ENCODE peak calls at places on chromosomes 3 and 15, in six cellular contexts. S is K562, A is SK-N-SH, D is GM12878, L is HepG2, Z is HCT116. N is an unnamed sample.

GRCh38 chr3:36380171-36381031 is at the start of gene STAC:
- DNase-seq in S (no peak), A (peak), D (no peak), L (no peak), Z (no peak), N (no peak)

GRCh38 chr3:144403040-144403457 is 431.4 kb downstream of the DIPK2A start:
- DNase-seq in S (no peak), A (no peak), D (no peak), L (no peak), Z (no peak), N (no peak)

GRCh38 chr3:53334742-53335141 is 12.6 kb downstream of the DCP1A start:
- DNase-seq in S (no peak), A (no peak), D (no peak), L (no peak), Z (no peak), N (no peak)

GRCh38 chr3:81274671-81275070 is 486.8 kb downstream of the GBE1 start:
- DNase-seq in S (no peak), A (no peak), D (no peak), L (no peak), Z (no peak), N (no peak)

GRCh38 chr3:185225523-185225922 is 28.3 kb downstream of the EHHADH start:
- DNase-seq in S (no peak), A (no peak), D (no peak), L (no peak), Z (no peak), N (no peak)

GRCh38 chr3:43296565-43296964 is 10.2 kb downstream of the SNRK start:
- DNase-seq in S (peak), A (no peak), D (no peak), L (no peak), Z (no peak), N (no peak)

GRCh38 chr3:123039178-123039577 is 11.6 kb upstream of the SEMA5B start:
- DNase-seq in S (no peak), A (no peak), D (no peak), L (no peak), Z (no peak), N (no peak)

GRCh38 chr3:121621491-121621890 is 28.3 kb downstream of the FBXO40 start:
- DNase-seq in S (no peak), A (no peak), D (no peak), L (no peak), Z (no peak), N (no peak)

GRCh38 chr3:52524752-52525661 is 8.7 kb downstream of the NT5DC2 start:
- DNase-seq in S (no peak), A (peak), D (no peak), L (no peak), Z (no peak), N (no peak)

GRCh38 chr3:135077186-135077585 is 282.1 kb downstream of the EPHB1 start:
- DNase-seq in S (no peak), A (no peak), D (no peak), L (no peak), Z (no peak), N (no peak)

GRCh38 chr15:23866832-23867231 is 179.7 kb upstream of the NDN start:
- DNase-seq in S (peak), A (peak), D (no peak), L (peak), Z (no peak), N (no peak)

GRCh38 chr3:17359911-17360310 is 382.5 kb downstream of the TBC1D5 start:
- DNase-seq in S (no peak), A (no peak), D (no peak), L (no peak), Z (no peak), N (no peak)

GRCh38 chr15:101466188-101466587 is 23.3 kb downstream of the PCSK6 start:
- DNase-seq in S (no peak), A (no peak), D (no peak), L (no peak), Z (no peak), N (no peak)

GRCh38 chr3:32376098-32376497 is 15.6 kb upstream of the CMTM7 start:
- DNase-seq in S (no peak), A (no peak), D (no peak), L (no peak), Z (no peak), N (no peak)

GRCh38 chr15:59923508-59923907 is 80.6 kb upstream of the FOXB1 start:
- DNase-seq in S (no peak), A (no peak), D (no peak), L (no peak), Z (no peak), N (no peak)

GRCh38 chr15:101497484-101498034 is 8.1 kb upstream of the PCSK6 start:
- DNase-seq in S (no peak), A (no peak), D (no peak), L (peak), Z (no peak), N (no peak)

GRCh38 chr3:156207802-156208685 is 87.7 kb downstream of the KCNAB1 start:
- DNase-seq in S (no peak), A (no peak), D (no peak), L (no peak), Z (no peak), N (no peak)

GRCh38 chr15:58987036-58987435 is 427 bp upstream of the RNF111 start:
- DNase-seq in S (peak), A (peak), D (no peak), L (peak), Z (no peak), N (no peak)

GRCh38 chr3:194270627-194271458 is 80.3 kb downstream of the CPN2 start:
- DNase-seq in S (no peak), A (peak), D (no peak), L (peak), Z (peak), N (no peak)

GRCh38 chr3:105274958-105275357 is 91.8 kb upstream of the ALCAM start:
- DNase-seq in S (no peak), A (no peak), D (no peak), L (no peak), Z (no peak), N (no peak)

GRCh38 chr15:48643236-48643635 is 2.3 kb downstream of the FBN1 start:
- DNase-seq in S (no peak), A (no peak), D (no peak), L (no peak), Z (no peak), N (no peak)

GRCh38 chr3:72082121-72082715 is 297.3 kb upstream of the PROK2 start:
- DNase-seq in S (no peak), A (no peak), D (peak), L (no peak), Z (no peak), N (no peak)
- H3K4me3 ChIP-seq in S (no peak), A (no peak), D (peak), L (no peak), Z (no peak), N (no peak)

GRCh38 chr15:34679326-34679725 is 75.5 kb downstream of the GJD2 start:
- DNase-seq in S (no peak), A (no peak), D (no peak), L (no peak), Z (no peak), N (no peak)

GRCh38 chr15:34684351-34684750 is 70.4 kb downstream of the GJD2 start:
- DNase-seq in S (no peak), A (no peak), D (no peak), L (no peak), Z (no peak), N (no peak)

DNA sequence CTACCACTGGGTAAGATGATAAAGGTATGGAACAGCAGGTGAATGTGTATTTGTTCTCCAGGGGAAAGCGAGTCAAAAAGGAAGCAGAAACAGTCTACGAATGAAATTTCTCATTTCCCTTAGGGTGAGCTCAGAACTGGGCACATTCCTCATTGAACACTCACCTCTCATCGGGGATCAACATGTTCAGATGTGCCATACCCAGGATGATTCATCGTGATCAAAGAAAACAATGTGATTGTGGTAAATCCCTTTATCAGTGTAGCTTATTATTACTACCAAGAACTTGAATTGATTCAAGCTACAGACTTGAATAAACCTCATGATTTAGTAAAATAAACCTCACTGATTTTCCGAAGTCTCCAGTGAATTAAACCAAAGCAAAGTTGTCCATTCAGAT is 72.1 kb downstream of the GJD2 start:
- DNase-seq in S (no peak), A (no peak), D (no peak), L (no peak), Z (peak), N (no peak)
- TF ChIP-seq REST in S (no peak), A (no peak), D (no peak), L (no peak), Z (no peak), N (no peak)

DNA sequence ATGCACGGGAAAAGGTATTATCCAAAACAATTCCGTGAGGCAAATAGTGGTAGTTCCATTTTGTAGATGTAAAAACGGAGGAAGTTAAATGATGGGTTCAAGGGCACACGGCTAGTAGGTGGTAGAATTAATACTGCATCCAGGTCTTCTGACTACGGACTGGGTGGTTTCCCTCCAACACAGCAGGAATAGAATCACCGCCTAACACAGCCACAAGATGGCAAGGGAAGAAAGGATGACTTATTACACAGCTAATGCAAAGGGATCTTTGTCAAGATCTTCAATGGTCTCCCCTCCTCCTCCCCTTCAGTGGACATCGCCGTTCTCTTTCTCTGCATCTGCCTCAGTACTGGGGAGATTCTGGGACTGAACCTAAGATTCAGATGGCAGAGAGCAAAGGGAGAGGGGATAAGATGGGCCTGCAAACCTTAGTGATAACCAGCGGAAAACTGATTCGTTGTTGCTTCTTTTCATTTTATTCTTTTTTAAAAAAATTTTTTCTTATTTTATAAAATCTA is 574 bp upstream of the TOPBP1 start:
- DNase-seq in S (peak), A (peak), D (no peak), L (peak), Z (no peak), N (no peak)
- TF ChIP-seq SIN3A in S (no peak), A (no peak), D (no peak), L (no peak), Z (no peak), N (no peak)

DNA sequence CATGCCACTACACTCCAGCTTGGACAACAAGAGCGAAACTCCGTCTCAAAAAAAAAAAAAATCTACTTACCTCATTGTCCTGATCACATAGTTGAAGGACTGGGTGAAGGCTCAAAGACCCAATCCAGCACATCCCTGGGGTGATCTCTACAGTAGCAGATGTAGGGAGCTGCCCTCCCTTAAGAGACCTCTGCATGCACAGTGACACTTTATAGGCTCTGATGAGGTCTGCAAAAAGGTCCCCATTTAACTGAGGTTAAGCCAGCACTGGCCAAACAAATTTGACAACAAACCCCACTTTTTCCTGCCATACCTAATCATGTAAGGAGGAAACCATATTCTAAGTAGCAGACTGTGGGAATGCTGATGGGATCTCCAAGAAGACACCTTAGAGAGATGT is 31.1 kb upstream of the SPATA12 start:
- DNase-seq in S (no peak), A (no peak), D (no peak), L (no peak), Z (no peak), N (no peak)
- H3K4me3 ChIP-seq in S (no peak), A (no peak), D (no peak), L (no peak), Z (no peak), N (no peak)

DNA sequence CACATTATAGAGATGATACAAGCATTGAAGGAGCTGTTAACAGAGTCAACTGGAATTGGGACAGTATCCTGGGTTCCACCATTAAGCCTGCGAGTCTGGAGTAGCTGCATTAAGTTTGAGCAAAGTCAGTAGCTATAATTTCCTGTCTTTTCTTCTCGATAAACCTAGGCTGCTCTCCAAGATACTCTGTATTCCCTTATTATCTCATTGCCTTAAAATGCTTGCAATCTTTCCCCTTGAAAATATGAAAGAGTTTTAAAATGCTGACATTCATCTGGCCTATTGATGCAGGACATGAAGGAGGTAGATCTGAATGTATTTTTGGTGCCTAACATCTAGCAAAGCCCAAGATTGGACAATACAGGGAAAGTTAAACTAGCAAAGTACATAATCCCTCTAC is 9.3 kb downstream of the MTHFS start:
- DNase-seq in S (no peak), A (no peak), D (no peak), L (no peak), Z (no peak), N (no peak)
- TF ChIP-seq REST in S (no peak), A (no peak), D (no peak), L (no peak), Z (no peak), N (no peak)

DNA sequence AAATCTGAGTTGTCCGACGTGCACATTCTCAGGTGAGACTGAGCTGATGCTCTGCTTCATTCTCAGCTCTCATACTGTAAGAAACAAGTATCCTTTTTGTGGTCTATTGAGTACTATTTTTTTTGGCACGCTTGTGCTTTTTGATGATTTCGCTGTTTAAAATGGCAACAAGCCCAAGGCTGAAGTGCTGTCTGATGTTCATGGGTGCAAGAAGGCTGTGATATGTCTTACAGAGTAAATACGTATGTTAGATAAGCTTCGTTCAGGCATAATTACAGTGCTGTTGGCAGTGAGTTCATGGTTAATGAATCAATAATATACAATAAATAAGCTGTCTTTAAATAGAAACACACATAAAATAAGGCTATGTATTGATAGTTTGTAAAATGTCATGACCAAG is 27.2 kb downstream of the AQR start:
- DNase-seq in S (no peak), A (no peak), D (no peak), L (no peak), Z (no peak), N (no peak)
- TF ChIP-seq SIN3A in S (no peak), A (no peak), D (no peak), L (no peak), Z (no peak), N (no peak)

DNA sequence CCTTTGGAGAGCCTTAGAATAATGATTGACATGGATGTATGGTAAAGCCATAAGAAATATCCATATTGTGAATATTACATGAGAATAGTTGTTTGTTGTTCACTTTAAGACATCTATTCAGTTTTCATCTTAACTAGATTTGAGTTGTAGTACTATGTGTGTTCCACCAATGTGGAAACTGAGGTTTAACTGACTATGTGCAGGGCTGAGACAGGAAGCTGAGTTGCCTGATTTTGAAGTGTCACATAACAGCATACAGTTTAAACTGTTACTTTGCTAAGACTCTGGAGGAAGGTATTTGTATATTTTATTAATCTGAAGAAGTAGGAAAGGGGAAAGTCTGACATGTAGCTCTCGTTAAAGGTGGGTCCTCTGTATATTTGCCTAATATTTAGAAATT is 2.1 kb downstream of the ECT2 start:
- DNase-seq in S (no peak), A (no peak), D (no peak), L (no peak), Z (no peak), N (no peak)
- H3K4me3 ChIP-seq in S (no peak), A (no peak), D (peak), L (peak), Z (no peak), N (peak)

GRCh38 chr3:177287231-177287630 is 89.9 kb upstream of the TBL1XR1 start:
- DNase-seq in S (peak), A (no peak), D (no peak), L (no peak), Z (no peak), N (no peak)

GRCh38 chr3:177282028-177282655 is 84.9 kb upstream of the TBL1XR1 start:
- DNase-seq in S (no peak), A (no peak), D (no peak), L (no peak), Z (no peak), N (no peak)

GRCh38 chr3:177284383-177284881 is 87.2 kb upstream of the TBL1XR1 start:
- DNase-seq in S (peak), A (no peak), D (no peak), L (peak), Z (peak), N (no peak)

GRCh38 chr3:177283983-177284382 is 86.7 kb upstream of the TBL1XR1 start:
- DNase-seq in S (no peak), A (no peak), D (no peak), L (no peak), Z (no peak), N (no peak)

DNA sequence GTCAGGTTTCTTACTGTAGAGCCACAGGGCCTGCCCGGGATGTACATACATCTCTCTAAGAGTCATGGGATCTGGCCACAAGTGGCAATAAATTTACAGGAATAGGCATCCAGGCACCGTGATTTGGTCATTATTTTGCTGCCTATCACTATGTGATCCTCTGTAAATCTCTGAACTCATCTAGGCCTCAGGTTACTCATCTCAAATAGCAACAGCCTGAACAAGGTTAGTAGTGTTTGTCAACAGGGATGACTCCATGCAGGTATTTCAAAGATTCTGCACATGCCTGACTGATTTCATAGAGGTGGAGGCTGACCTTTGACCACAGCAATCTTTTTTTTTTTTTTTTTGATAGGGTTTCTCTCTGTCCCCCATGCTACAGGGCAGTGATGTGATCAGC is 88.8 kb upstream of the TBL1XR1 start:
- DNase-seq in S (no peak), A (no peak), D (no peak), L (peak), Z (peak), N (no peak)
- TF ChIP-seq REST in S (no peak), A (no peak), D (no peak), L (no peak), Z (no peak), N (no peak)

DNA sequence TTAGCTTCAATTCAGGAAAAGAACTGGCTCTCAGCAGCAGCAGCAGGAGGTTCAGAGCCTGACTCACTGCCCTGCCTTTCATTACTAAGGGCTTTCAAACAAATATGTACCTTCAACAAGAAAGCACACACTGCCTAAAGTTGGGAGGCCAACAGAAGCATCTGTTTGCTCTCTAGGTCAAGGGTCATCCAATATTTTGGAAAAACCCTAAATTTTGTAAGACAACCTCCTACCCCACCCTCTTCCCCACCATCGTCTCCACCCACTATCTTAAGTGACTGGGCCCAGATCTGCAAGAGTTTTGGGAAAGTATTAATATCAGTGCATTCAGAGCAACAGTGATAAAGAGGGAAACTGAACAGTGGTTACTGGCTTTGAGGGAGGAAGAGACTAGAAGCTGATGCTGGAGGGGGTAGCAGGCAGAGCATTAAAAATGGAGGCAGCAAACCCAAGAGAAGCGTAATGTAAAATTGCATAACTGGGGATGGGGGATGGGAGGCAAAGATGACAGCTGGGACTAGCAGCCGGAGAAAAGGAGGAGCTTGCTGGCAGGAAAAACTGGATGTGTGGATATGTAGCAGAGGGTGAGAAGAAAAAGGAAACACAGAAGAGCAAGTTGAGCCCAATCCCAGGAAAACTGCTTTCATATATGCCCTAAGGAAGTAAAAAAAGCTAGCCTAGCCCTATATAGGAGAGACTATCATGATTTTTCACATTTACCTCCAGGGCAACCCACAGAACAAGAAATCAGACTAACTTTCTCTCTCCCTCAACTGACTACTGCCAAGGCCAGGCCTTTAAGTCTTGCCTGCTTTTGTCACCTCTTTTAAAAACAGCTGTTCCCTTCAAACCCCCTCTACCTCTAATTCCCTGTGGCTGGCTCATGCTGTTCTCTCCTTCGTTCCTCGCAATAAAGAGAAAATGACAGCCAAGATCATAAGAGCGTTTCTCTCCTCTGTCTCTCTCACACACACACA is 31.5 kb downstream of the NPTN start:
- DNase-seq in S (peak), A (no peak), D (no peak), L (peak), Z (no peak), N (peak)
- TF ChIP-seq SIN3A in S (no peak), A (no peak), D (no peak), L (no peak), Z (no peak), N (no peak)

N was measured in Panc1.